ENCODE peak calls at places on chromosomes 4 and X, in seven cellular contexts. W is HFFc6; X is GM23248; C is GM06990; E is central memory CD4-positive, alpha-beta T cell; J is stimulated activated CD8-positive, alpha-beta memory T cell treated with anti-CD3 and anti-CD28 coated beads, Interleukin-2, amount 100 ng/mL, for 48 hours; S is HCT116. U is an unnamed sample.
A peak's percentile ranks its signal among the peaks of the same experiment; 100 is the strongest.

GRCh38 chr4:152936446-152937279 is 540 bp downstream of the FHDC1 start:
- DNase-seq in W (peak; percentile 9), X (peak; percentile 62), C (peak; percentile 42), E (no peak), J (no peak), S (no peak), U (no peak)

GRCh38 chr4:173218411-173219125 is 50.0 kb downstream of the GALNT7 start:
- DNase-seq in W (peak; percentile 57), X (peak; percentile 61), C (no peak), E (no peak), J (no peak), S (peak; percentile 76), U (no peak)

GRCh38 chr4:142088906-142089305 is 452.5 kb downstream of the IL15 start:
- DNase-seq in W (peak; percentile 25), X (peak; percentile 64), C (no peak), E (no peak), J (no peak), S (no peak), U (no peak)

GRCh38 chrX:128931071-128931470 is 592.2 kb downstream of the SMARCA1 start:
- DNase-seq in W (no peak), X (no peak), C (no peak), E (no peak), J (no peak), S (no peak), U (no peak)

GRCh38 chr4:79682801-79683217 is 274.8 kb upstream of the GK2 start:
- DNase-seq in W (no peak), X (no peak), C (no peak), E (no peak), J (no peak), S (no peak), U (no peak)

GRCh38 chr4:1031956-1032795 is 20.8 kb downstream of the FGFRL1 start:
- DNase-seq in W (no peak), X (peak; percentile 35), C (no peak), E (no peak), J (no peak), S (no peak), U (no peak)

GRCh38 chrX:115408736-115409390 is 119.3 kb downstream of the LUZP4 start:
- DNase-seq in W (peak; percentile 7), X (peak; percentile 22), C (no peak), E (no peak), J (no peak), S (no peak), U (no peak)

GRCh38 chrX:97628326-97628725 is 744.6 kb downstream of the RPA4 start:
- DNase-seq in W (no peak), X (no peak), C (no peak), E (no peak), J (no peak), S (no peak), U (no peak)

GRCh38 chr4:8022767-8023695 is 83.4 kb upstream of the AFAP1 start:
- DNase-seq in W (no peak), X (no peak), C (no peak), E (no peak), J (no peak), S (no peak), U (no peak)